ENCODE peak calls at places on chromosomes 16 and 17, in nine cellular contexts. P is MM.1S; K is WERI-Rb-1; D is CD8-positive, alpha-beta T cell; S is AG04450; X is HL-60; M is IMR-90; H is esophagus muscularis mucosa; J is mucosa of descending colon. F is an unnamed sample.

GRCh38 chr17:83195330-83196087 is 116.1 kb downstream of the METRNL start:
- DNase-seq in P (no peak), K (no peak), D (no peak), S (no peak), X (no peak), M (no peak), H (no peak), J (no peak), F (no peak)

GRCh38 chr16:2770057-2770780 is 6.9 kb downstream of the ELOB start:
- DNase-seq in P (peak; percentile 15), K (peak; percentile 43), D (no peak), S (no peak), X (peak; percentile 40), M (no peak), H (no peak), J (no peak), F (no peak)

GRCh38 chr16:58498341-58499091 is 1.4 kb upstream of the NDRG4 start:
- DNase-seq in P (no peak), K (no peak), D (no peak), S (no peak), X (no peak), M (no peak), H (no peak), J (no peak), F (no peak)

GRCh38 chr16:31861415-31861814 is 12.2 kb upstream of the ZNF267 start:
- DNase-seq in P (no peak), K (no peak), D (no peak), S (no peak), X (no peak), M (no peak), H (no peak), J (no peak), F (no peak)

GRCh38 chr16:55912022-55912421 is 36.8 kb upstream of the CES5A start:
- DNase-seq in P (no peak), K (no peak), D (no peak), S (no peak), X (no peak), M (no peak), H (no peak), J (no peak), F (no peak)

GRCh38 chr17:40063034-40063765 is 435 bp downstream of the THRA start:
- DNase-seq in P (peak; percentile 45), K (peak; percentile 77), D (no peak), S (no peak), X (peak; percentile 96), M (no peak), H (peak; percentile 92), J (peak; percentile 59), F (no peak)

GRCh38 chr16:85910073-85910853 is 11.3 kb downstream of the IRF8 start:
- DNase-seq in P (no peak), K (no peak), D (no peak), S (no peak), X (no peak), M (no peak), H (no peak), J (no peak), F (no peak)

GRCh38 chr17:18877104-18877503 is 19.2 kb downstream of the PRPSAP2 start:
- DNase-seq in P (no peak), K (no peak), D (no peak), S (no peak), X (no peak), M (peak; percentile 50), H (no peak), J (no peak), F (no peak)

GRCh38 chr17:27622914-27623313 is 8.1 kb upstream of the LGALS9 start:
- DNase-seq in P (no peak), K (no peak), D (no peak), S (no peak), X (no peak), M (no peak), H (no peak), J (no peak), F (no peak)

GRCh38 chr16:4886151-4886550 is 38.9 kb downstream of the UBN1 start:
- DNase-seq in P (no peak), K (no peak), D (no peak), S (no peak), X (no peak), M (no peak), H (no peak), J (no peak), F (no peak)

GRCh38 chr16:90043526-90043925 is 24.3 kb upstream of the DBNDD1 start:
- DNase-seq in P (no peak), K (no peak), D (no peak), S (no peak), X (no peak), M (no peak), H (no peak), J (no peak), F (no peak)

GRCh38 chr17:5708344-5708743 is 124.0 kb upstream of the NLRP1 start:
- DNase-seq in P (no peak), K (no peak), D (no peak), S (no peak), X (no peak), M (no peak), H (no peak), J (no peak), F (no peak)

GRCh38 chr16:87065781-87066694 is 251.2 kb downstream of the C16orf95 start:
- DNase-seq in P (no peak), K (no peak), D (no peak), S (no peak), X (no peak), M (no peak), H (no peak), J (no peak), F (no peak)

GRCh38 chr16:16096161-16096857 is 127.0 kb downstream of the ABCC6 start:
- DNase-seq in P (no peak), K (no peak), D (no peak), S (peak; percentile 51), X (no peak), M (peak; percentile 82), H (no peak), J (peak; percentile 32), F (no peak)

GRCh38 chr17:32692179-32692578 is 184.7 kb downstream of the MYO1D start:
- DNase-seq in P (no peak), K (no peak), D (no peak), S (no peak), X (no peak), M (no peak), H (no peak), J (no peak), F (no peak)

GRCh38 chr16:8178271-8178670 is 412.0 kb downstream of the TMEM114 start:
- DNase-seq in P (no peak), K (no peak), D (no peak), S (no peak), X (no peak), M (no peak), H (no peak), J (no peak), F (no peak)

GRCh38 chr16:8167436-8167835 is 422.9 kb downstream of the TMEM114 start:
- DNase-seq in P (no peak), K (no peak), D (no peak), S (no peak), X (no peak), M (no peak), H (no peak), J (no peak), F (no peak)

GRCh38 chr16:8168016-8168415 is 422.3 kb downstream of the TMEM114 start:
- DNase-seq in P (no peak), K (no peak), D (no peak), S (no peak), X (no peak), M (no peak), H (no peak), J (no peak), F (no peak)

GRCh38 chr16:8173111-8173644 is 417.1 kb downstream of the TMEM114 start:
- DNase-seq in P (peak; percentile 28), K (peak; percentile 82), D (no peak), S (no peak), X (peak; percentile 70), M (peak; percentile 28), H (no peak), J (peak; percentile 73), F (peak; percentile 32)
- TF ChIP-seq CTCF in P (peak; percentile 66), K (peak; percentile 93), D (no peak), S (peak; percentile 32), X (peak; percentile 92), M (peak; percentile 39), H (peak; percentile 32), J (peak; percentile 74), F (peak; percentile 78)

GRCh38 chr17:38578641-38579480 is 26.9 kb downstream of the SRCIN1 start:
- DNase-seq in P (no peak), K (no peak), D (no peak), S (no peak), X (no peak), M (no peak), H (no peak), J (no peak), F (no peak)
- H3K4me3 ChIP-seq in P (no peak overlapping the region), K (no peak overlapping the region), D (no peak overlapping the region), S (no peak overlapping the region), X (no peak overlapping the region), M (no peak overlapping the region), H (peak overlapping the region; percentile 25), J (no peak overlapping the region), F (no peak overlapping the region)

DNA sequence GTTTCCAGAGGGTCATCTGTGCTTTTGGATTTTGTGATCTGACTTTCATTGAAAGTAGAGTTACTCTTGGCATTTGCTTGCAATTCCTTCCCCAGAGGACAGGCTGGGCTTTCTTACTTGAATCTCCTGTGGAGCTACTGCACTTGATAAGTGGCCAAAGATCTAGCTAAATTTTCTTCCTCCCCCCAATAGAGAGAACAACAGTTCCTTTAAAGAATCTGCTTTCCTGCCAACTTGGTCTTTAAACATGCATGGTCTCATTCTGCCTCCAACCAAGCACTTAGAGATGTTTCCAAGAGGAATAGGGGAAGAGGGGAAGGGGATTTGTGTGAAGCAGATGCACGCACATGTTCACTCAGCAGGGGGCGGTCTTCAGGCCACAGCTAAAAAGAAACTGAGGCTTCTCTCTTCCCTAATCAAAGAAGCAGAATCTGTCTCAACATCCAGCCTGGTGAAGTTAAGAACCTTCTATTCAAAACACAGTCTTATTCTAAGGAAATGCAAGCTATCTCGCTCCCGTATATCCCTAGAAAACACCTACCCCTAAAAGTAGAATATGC is 229.6 kb downstream of the ZFHX3 start:
- DNase-seq in P (no peak), K (no peak), D (no peak), S (no peak), X (no peak), M (no peak), H (no peak), J (no peak), F (no peak)
- TF ChIP-seq CTCF in P (no peak), K (peak; percentile 36), D (no peak), S (no peak), X (no peak), M (peak; percentile 11), H (no peak), J (no peak), F (no peak)

GRCh38 chr16:11355862-11356261 is 10.6 kb downstream of the RMI2 start:
- DNase-seq in P (no peak), K (no peak), D (no peak), S (no peak), X (no peak), M (no peak), H (no peak), J (no peak), F (no peak)
- H3K4me3 ChIP-seq in P (no peak overlapping the region), K (no peak overlapping the region), D (no peak overlapping the region), S (no peak overlapping the region), X (no peak overlapping the region), M (no peak overlapping the region), H (no peak overlapping the region), J (no peak overlapping the region), F (no peak overlapping the region)

GRCh38 chr17:49906511-49907136 is 58.8 kb upstream of the TAC4 start:
- DNase-seq in P (no peak), K (no peak), D (no peak), S (no peak), X (no peak), M (no peak), H (no peak), J (no peak), F (no peak)
- TF ChIP-seq CTCF in P (no peak), K (no peak), D (no peak), S (no peak), X (no peak), M (no peak), H (no peak), J (no peak), F (no peak)